ENCODE peak calls at places on chromosomes 11 and 22, in six cellular contexts. D is H9, X is IMR-90, Z is neuronal stem cell, N is H1, B is mesenchymal stem cell. Q is an unnamed sample.

GRCh38 chr11:11408436-11409221 is 55.6 kb upstream of the CSNK2A3 start:
- DNase-seq in D (no peak), X (no peak), Z (no peak), N (no peak), B (peak), Q (no peak)

GRCh38 chr11:84763931-84764330 is 863.2 kb downstream of the DLG2 start:
- DNase-seq in D (no peak), X (no peak), Z (no peak), N (no peak), B (no peak), Q (no peak)

GRCh38 chr11:83656931-83657330 is 370.8 kb upstream of the CCDC90B start:
- DNase-seq in D (no peak), X (no peak), Z (no peak), N (no peak), B (no peak), Q (peak)

GRCh38 chr22:44337658-44338004 is 24.9 kb upstream of the SHISAL1 start:
- DNase-seq in D (peak), X (peak), Z (no peak), N (no peak), B (peak), Q (no peak)

GRCh38 chr11:62508336-62509058 is 38.1 kb downstream of the AHNAK start:
- DNase-seq in D (peak), X (peak), Z (peak), N (peak), B (peak), Q (peak)

GRCh38 chr22:48306785-48307570 is 1520.7 kb downstream of the BRD1 start:
- DNase-seq in D (no peak), X (no peak), Z (no peak), N (no peak), B (no peak), Q (no peak)

GRCh38 chr11:73157141-73158010 is 15.3 kb upstream of the FCHSD2 start:
- DNase-seq in D (no peak), X (peak), Z (no peak), N (no peak), B (peak), Q (peak)

GRCh38 chr11:117771197-117771596 is 25.8 kb downstream of the DSCAML1 start:
- DNase-seq in D (no peak), X (no peak), Z (no peak), N (no peak), B (no peak), Q (no peak)

GRCh38 chr11:17421781-17422180 is 33.3 kb upstream of the KCNJ11 start:
- DNase-seq in D (no peak), X (no peak), Z (no peak), N (no peak), B (no peak), Q (no peak)

GRCh38 chr11:73978576-73979086 is 4.0 kb downstream of the UCP2 start:
- DNase-seq in D (no peak), X (peak), Z (no peak), N (no peak), B (no peak), Q (no peak)

GRCh38 chr11:69104212-69104855 is 51.4 kb upstream of the SMIM38 start:
- DNase-seq in D (no peak), X (no peak), Z (no peak), N (no peak), B (no peak), Q (no peak)

GRCh38 chr22:45995405-45996101 is 18.6 kb upstream of the WNT7B start:
- DNase-seq in D (no peak), X (no peak), Z (no peak), N (no peak), B (no peak), Q (no peak)

GRCh38 chr22:45997775-45998637 is 21.0 kb upstream of the WNT7B start:
- DNase-seq in D (no peak), X (no peak), Z (no peak), N (no peak), B (no peak), Q (no peak)

GRCh38 chr22:45994516-45995404 is 17.8 kb upstream of the WNT7B start:
- DNase-seq in D (peak), X (peak), Z (peak), N (peak), B (peak), Q (peak)

GRCh38 chr22:45997077-45997774 is 20.3 kb upstream of the WNT7B start:
- DNase-seq in D (peak), X (peak), Z (no peak), N (no peak), B (peak), Q (peak)

GRCh38 chr22:45996241-45997076 is 19.5 kb upstream of the WNT7B start:
- DNase-seq in D (no peak), X (peak), Z (no peak), N (no peak), B (peak), Q (peak)
- H2AFZ ChIP-seq in D (no peak), X (peak), Z (peak), N (no peak), B (peak), Q (no peak)

GRCh38 chr11:68077617-68078592 is 39.1 kb downstream of the TCIRG1 start:
- DNase-seq in D (no peak), X (peak), Z (no peak), N (no peak), B (no peak), Q (no peak)
- H4K8ac ChIP-seq in D (no peak), X (no peak), Z (no peak), N (peak), B (no peak), Q (no peak)

DNA sequence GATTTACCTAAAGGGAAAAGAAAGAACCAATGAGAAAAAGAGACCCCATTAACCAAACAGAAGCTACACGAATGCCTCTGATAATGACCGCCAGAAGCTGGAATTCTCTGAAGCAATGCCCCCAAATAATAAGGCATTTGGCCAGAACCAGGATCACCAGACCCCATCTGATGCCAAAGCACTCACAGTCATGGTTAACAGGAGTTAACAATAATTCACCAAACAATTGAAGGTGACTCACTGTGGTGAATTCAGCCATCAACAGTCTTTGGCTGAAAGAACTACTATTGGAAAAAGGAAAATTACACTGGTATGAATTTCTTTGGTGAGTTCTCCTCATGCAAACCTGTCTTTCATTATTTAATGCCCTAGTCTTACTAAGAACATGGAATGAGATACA is 21.9 kb upstream of the NFRKB start:
- DNase-seq in D (no peak), X (peak), Z (no peak), N (no peak), B (no peak), Q (no peak)
- H3K4ac ChIP-seq in D (no peak), X (no peak), Z (no peak), N (no peak), B (no peak), Q (no peak)

DNA sequence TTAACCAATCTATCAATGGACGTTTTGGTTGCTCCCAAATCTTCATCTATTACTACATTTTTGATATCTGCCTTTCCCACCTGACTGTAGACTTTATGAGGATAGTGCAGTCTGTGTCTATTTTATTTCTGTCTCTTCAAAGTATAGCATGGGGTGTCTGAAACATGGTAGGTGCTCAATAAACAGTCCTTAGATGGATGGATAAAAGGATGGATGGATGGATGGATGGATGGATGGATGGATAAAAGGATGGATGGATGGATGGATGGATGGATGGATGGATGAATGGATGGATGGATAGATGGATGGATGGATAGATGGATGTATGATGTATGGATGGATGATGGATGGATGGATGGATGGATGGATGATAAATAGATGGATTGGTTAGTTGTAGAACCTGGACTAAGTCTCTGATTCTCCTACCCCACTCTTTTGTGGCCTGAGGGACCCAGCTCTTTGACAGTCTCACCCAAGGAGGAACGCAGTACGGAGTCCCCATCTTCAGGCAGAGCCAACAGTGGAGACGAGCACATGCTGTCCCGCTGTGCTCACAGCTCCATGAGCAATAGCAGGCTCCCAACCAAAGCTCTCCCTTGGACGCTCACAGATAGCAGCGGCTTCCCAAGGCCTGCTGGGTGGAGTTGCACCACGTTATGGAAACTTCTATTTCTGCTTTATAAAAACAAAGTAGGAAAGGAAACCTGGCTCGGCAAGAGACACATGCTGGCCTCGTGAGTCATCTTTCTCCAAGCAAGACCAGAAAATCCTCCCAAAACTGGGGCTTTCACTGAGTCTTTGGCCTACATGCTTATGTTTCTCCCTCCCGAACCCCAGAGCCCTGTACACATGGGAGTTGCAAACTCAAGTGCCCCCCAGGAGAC is 448.0 kb downstream of the MIAT start:
- DNase-seq in D (no peak), X (peak), Z (no peak), N (no peak), B (peak), Q (no peak)
- H2AFZ ChIP-seq in D (no peak), X (no peak), Z (no peak), N (no peak), B (no peak), Q (no peak)

GRCh38 chr22:31019276-31019930 is 50.3 kb downstream of the TUG1 start:
- DNase-seq in D (no peak), X (no peak), Z (no peak), N (no peak), B (no peak), Q (peak)

GRCh38 chr22:31022516-31022915 is 53.5 kb downstream of the TUG1 start:
- DNase-seq in D (no peak), X (no peak), Z (no peak), N (no peak), B (no peak), Q (peak)

DNA sequence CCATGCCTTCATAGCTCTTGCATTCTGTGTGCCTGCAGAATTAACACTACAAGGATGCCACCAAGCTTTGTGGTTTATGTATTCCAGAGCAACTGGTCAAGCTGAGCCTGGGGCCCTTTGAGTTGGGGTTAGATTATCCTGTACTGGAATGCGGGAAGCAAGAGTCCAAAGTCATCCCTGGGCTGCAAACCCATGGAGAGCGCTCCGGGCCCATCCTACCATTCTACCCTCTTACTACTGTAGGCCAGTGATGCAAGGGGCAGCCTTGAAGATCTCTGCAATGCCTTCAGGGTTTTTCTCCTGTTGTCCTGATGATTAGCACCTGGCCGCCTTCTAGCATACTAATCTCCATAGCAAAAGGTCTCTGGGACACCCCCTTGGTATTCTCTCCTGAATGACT is 51.3 kb downstream of the TUG1 start:
- DNase-seq in D (peak), X (no peak), Z (no peak), N (no peak), B (no peak), Q (peak)
- H4K8ac ChIP-seq in D (no peak), X (no peak), Z (no peak), N (no peak), B (no peak), Q (no peak)

GRCh38 chr22:40729284-40729683 is 50.0 kb downstream of the MCHR1 start:
- DNase-seq in D (no peak), X (no peak), Z (no peak), N (no peak), B (no peak), Q (peak)

GRCh38 chr22:40723396-40723933 is 44.2 kb downstream of the MCHR1 start:
- DNase-seq in D (no peak), X (no peak), Z (no peak), N (no peak), B (no peak), Q (no peak)

GRCh38 chr22:40732996-40733292 is 53.7 kb downstream of the MCHR1 start:
- DNase-seq in D (no peak), X (no peak), Z (no peak), N (no peak), B (no peak), Q (no peak)

GRCh38 chr22:40728731-40729189 is 49.5 kb downstream of the MCHR1 start:
- DNase-seq in D (no peak), X (no peak), Z (no peak), N (no peak), B (peak), Q (peak)

DNA sequence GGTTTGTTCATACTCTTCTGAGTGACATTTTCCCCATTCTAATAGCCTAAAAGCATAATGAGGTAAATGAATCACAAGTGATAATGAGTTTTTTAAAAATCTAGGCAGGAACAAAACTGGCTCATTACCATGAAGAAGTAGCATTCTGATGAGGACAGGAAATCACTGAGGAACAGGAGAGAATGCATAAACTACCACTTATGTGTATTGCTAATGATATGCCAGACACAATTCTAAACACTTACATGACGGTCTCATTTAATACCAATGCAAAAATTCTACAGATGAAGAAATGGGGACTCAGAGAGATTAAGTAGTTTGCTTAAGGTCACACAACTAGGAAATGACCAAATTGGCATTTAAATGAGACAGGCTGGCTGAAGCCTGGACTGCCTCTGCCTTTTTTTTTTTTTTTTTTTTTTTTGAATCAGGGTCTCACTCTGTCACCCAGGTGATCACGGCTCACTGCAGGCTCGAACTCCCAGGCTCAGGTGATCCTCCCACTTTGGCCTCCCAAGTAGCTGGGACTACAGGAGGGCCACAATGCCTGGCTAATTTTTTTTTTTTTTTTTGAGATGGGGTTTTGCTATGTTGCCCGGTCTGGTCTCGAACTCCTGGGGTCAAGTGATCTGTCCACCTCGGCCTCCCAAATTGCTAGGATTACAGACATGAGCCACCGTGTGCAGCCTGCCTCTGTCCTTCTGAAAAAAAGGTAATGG is 48.5 kb downstream of the MCHR1 start:
- DNase-seq in D (no peak), X (no peak), Z (no peak), N (no peak), B (peak), Q (peak)
- H3K4ac ChIP-seq in D (peak), X (no peak), Z (no peak), N (peak), B (no peak), Q (peak)

GRCh38 chr11:92675810-92676209 is 293.6 kb upstream of the MTNR1B start:
- DNase-seq in D (no peak), X (no peak), Z (no peak), N (no peak), B (no peak), Q (no peak)
- H2AFZ ChIP-seq in D (no peak), X (no peak), Z (no peak), N (no peak), B (no peak), Q (no peak)

GRCh38 chr11:65651589-65652510 is 10.9 kb downstream of the RELA start:
- DNase-seq in D (no peak), X (peak), Z (no peak), N (no peak), B (peak), Q (peak)

GRCh38 chr11:65650547-65651338 is 12.0 kb downstream of the RELA start:
- DNase-seq in D (peak), X (no peak), Z (no peak), N (no peak), B (no peak), Q (peak)

GRCh38 chr11:65651339-65651588 is 11.5 kb downstream of the RELA start:
- DNase-seq in D (no peak), X (no peak), Z (no peak), N (no peak), B (no peak), Q (no peak)

GRCh38 chr11:65653229-65654225 is 9.2 kb downstream of the RELA start:
- DNase-seq in D (no peak), X (no peak), Z (no peak), N (no peak), B (no peak), Q (no peak)

DNA sequence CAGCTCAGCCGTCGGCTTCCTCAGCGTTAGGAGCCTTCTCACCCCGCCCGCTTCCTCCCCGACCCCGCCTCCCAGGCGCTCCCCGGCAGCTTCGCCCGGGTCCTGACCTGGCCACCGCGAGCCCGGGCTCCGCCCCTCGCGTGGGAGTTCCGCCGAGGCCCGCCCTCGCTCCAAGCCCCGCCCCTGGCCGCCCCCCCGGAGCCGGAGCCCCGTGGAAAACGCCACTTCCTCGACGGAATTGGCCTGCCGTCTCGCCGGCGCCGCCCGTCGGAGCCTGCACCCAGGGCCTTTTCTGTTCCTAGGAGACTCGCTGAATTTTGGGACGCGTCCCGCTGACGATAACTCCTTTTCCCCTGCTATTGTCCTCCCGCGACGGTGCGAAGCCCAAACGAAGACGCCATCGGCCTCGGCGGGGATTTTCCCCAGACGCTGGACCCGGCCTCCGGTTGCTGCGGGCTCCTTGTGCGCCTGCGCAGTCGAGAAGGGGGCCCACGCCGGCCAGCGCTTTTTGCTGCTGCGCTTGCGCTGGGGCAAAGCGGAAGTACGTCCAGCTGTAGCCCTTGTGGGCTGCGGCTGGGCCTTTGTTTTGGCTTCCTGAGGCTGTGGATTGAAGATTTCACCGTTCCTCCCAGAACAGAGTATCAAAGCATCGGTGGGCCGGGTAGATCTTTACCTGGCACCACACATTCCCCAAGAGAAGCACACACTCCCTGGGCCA is 10.0 kb downstream of the RELA start:
- DNase-seq in D (peak), X (peak), Z (peak), N (peak), B (peak), Q (peak)
- H4K8ac ChIP-seq in D (no peak), X (peak), Z (peak), N (peak), B (peak), Q (peak)

Q was measured in trophoblast cell.